ENCODE peak calls at places on chromosomes 13 and 19, in four cellular contexts. R is neuronal stem cell, C is neural progenitor cell, L is fibroblast of lung. T is an unnamed sample.
A peak's percentile ranks its signal among the peaks of the same experiment; 100 is the strongest.

GRCh38 chr19:4063369-4064072 is 3.2 kb downstream of the ZBTB7A start:
- DNase-seq in R (no peak), C (peak; percentile 55), L (no peak), T (no peak)

GRCh38 chr19:11673608-11674041 is 65.1 kb downstream of the ZNF823 start:
- DNase-seq in R (peak; percentile 53), C (peak; percentile 91), L (peak; percentile 47), T (peak; percentile 36)

GRCh38 chr19:30799854-30800755 is 427.9 kb downstream of the ZNF536 start:
- DNase-seq in R (peak; percentile 50), C (peak; percentile 80), L (no peak), T (peak; percentile 6)

GRCh38 chr13:109100705-109101104 is 471.3 kb downstream of the MYO16 start:
- DNase-seq in R (no peak), C (no peak), L (peak; percentile 43), T (no peak)

GRCh38 chr13:25920277-25920676 is 131.5 kb downstream of the SHISA2 start:
- DNase-seq in R (no peak), C (no peak), L (no peak), T (no peak)

GRCh38 chr13:60933638-60934037 is 482.0 kb downstream of the PCDH20 start:
- DNase-seq in R (no peak), C (no peak), L (peak; percentile 6), T (no peak)

GRCh38 chr19:35797663-35798062 is 15.0 kb downstream of the PRODH2 start:
- DNase-seq in R (no peak), C (peak; percentile 51), L (no peak), T (no peak)

GRCh38 chr19:8682931-8683330 is 15.7 kb downstream of the ACTL9 start:
- DNase-seq in R (no peak), C (no peak), L (no peak), T (no peak)

GRCh38 chr13:76848596-76848995 is 37.6 kb downstream of the KCTD12 start:
- DNase-seq in R (no peak), C (no peak), L (no peak), T (no peak)

GRCh38 chr19:44741841-44742352 is 6.6 kb upstream of the BCL3 start:
- DNase-seq in R (no peak), C (peak; percentile 20), L (peak; percentile 100), T (no peak)

GRCh38 chr13:114161644-114162532 is 17.2 kb upstream of the CFAP97D2 start:
- DNase-seq in R (no peak), C (no peak), L (peak; percentile 34), T (peak; percentile 60)

GRCh38 chr19:8831832-8832131 is 322 bp downstream of the ZNF558 start:
- DNase-seq in R (no peak), C (no peak), L (no peak), T (no peak)

GRCh38 chr19:719636-720377 is 11.1 kb downstream of the PALM start:
- DNase-seq in R (no peak), C (no peak), L (no peak), T (no peak)

GRCh38 chr19:15122331-15123030 is 15.3 kb downstream of the SYDE1 start:
- DNase-seq in R (no peak), C (no peak), L (no peak), T (no peak)

GRCh38 chr19:5154129-5154798 is 185.4 kb downstream of the KDM4B start:
- DNase-seq in R (no peak), C (peak; percentile 64), L (no peak), T (peak; percentile 49)

GRCh38 chr13:49022472-49023144 is 46.9 kb downstream of the FNDC3A start:
- DNase-seq in R (no peak), C (no peak), L (peak; percentile 59), T (no peak)

GRCh38 chr19:51695088-51695487 is 2.0 kb downstream of the SPACA6 start:
- DNase-seq in R (no peak), C (no peak), L (no peak), T (no peak)

GRCh38 chr13:23828866-23829265 is 60.3 kb downstream of the MIPEP start:
- DNase-seq in R (no peak), C (no peak), L (peak; percentile 78), T (no peak)

DNA sequence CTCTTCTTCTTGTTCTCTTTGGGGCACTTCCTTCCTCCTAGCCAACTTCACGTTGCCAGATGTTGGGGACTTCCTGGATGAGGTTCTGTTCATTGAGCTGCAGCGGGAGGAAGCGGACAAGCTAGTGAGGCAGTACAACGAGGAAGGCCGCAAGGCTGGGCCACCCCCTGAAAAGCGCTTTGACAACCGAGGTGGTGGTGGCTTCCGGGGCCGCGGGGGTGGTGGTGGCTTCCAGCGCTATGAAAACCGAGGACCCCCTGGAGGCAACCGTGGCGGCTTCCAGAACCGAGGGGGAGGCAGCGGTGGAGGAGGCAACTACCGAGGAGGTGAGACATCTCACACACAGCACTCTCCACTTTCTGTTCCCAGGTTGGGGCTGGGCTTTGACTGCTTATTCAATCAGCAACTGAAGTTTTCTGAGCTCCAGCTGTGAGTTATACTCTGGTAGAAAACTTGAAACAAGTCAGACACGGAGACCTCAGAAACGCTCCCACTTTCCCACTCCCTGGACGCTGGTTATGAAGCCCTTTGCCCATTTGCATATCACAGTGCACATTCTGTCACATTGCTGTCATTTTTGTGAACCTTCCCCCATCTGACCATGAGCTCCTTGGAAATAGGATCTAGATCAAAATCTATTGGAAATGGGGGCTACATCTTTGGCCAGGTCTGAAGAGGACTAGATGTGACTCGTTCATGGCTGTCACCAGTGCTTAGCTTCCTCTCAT is 7.2 kb upstream of the CCDC97 start:
- DNase-seq in R (no peak), C (no peak), L (no peak), T (no peak)
- H3K4me1 ChIP-seq in R (no peaks in the 10 kb centered on the region), C (no peaks in the 10 kb centered on the region), L (peaks cover 21% of the 10 kb centered on the region), T (peaks cover 44% of the 10 kb centered on the region)

DNA sequence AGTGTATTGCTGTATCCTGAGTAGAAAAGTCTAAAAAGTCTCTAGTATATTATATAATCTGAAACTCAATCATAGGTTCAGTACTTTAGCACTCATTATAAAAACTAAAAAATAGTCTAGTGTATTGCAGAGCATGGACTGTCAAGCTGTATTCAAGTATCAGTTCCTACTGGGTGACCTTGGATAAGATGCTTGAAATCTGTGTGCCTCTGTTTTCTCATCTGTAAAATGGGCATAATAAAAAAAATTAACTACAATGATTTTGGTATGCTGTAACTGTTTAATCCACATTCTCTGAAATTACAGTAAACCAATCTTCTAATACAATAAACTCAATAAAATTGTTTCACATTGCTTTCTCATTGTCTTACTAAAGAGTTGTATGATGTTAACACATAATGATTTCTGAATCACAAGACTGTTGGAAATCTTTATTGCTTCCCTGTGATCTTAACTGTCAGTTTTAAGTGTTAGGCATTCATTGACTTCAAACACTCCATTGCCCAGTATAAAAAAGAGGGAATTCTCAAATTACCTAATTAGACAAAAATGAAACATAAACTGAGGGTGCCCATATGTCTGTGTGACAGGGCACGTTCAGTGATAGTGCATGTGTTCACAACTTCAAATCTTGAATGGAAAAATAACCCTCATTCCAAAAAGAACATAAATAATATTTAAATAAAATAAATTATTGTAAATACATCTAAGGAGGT is 2.2 kb downstream of the STARD13 start:
- DNase-seq in R (no peak), C (no peak), L (no peak), T (no peak)
- H3K9ac ChIP-seq in R (no peak overlapping the region), C (no peak overlapping the region), L (no peak overlapping the region), T (no peak overlapping the region)

DNA sequence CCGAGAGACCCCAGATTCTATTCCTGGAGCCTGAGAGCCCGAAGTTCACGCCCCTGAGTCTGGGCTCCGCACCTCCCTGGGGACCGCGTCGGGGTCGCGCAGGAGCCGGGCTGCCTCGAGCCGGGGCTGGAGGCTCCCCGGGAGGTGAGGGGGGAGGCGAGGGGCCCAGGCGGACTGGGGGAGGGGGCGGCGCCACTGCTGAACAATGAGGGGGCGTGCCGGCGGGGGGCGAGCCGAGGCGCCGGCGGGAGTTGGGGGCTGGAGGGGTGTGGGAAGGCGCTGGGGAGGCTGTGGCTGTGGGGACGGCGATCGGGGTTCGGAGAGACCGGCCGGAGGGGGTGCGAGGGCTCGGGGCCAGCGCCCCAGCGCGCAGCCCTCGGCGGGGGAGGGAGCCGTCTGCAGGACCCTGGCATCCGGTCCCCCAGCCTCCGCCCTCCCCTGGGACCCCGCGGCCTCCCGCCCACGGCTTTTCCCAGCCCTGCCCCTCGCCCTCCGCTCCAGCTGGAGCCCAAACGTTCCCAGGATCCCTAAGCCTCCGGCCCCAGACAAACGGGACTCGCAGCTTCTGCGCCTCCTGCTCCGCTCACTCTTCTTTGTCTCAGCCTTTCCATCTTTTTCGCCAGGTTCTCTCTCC is 917 bp downstream of the PLEKHG2 start:
- DNase-seq in R (no peak), C (peak; percentile 87), L (peak; percentile 51), T (peak; percentile 76)
- H3K4me3 ChIP-seq in R (peak overlapping the region; percentile 95), C (peak overlapping the region; percentile 98), L (peak overlapping the region; percentile 98), T (peak overlapping the region; percentile 96)

DNA sequence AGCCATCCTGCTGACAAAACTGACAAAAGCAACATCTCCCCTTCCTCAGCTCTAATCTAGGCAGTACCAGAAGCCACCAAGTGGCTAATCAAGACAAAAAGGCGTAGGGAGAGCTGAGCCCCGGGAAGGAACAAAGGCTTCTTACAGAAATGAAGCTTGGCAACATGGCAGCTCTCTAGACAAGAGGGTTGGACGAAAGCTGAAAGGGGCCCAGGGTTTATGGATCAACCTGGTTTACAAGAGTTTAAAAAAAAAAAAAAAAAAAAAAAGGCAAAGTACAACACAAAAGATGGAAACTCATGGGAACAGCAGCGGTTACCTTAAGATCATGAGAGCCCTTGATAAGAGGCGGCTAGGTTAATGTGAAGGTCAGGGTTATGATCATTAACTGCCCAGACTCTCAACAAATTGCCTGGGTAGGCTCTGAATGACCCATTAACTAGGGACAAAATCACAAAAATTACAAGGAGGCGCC is 14.0 kb downstream of the ZC3H4 start:
- DNase-seq in R (no peak), C (peak; percentile 65), L (no peak), T (no peak)
- H3K4me1 ChIP-seq in R (peaks cover 26% of the 10 kb centered on the region), C (peaks cover 44% of the 10 kb centered on the region), L (peaks cover 6% of the 10 kb centered on the region), T (peaks cover 20% of the 10 kb centered on the region)